ENCODE peak calls at places on chromosomes 13 and 19, in nine cellular contexts. One of them, this sample, is unnamed.

GRCh38 chr19:34990578-34991192 is 9.4 kb upstream of the GRAMD1A start:
- DNase-seq in bronchial epithelial cell: no peak
- DNase-seq in suprapubic skin: no peak
- DNase-seq in tibial nerve: no peak
- DNase-seq in transverse colon: no peak
- DNase-seq in A549: no peak
- DNase-seq in omental fat pad: no peak
- DNase-seq in pancreas: no peak
- DNase-seq in dorsolateral prefrontal cortex: no peak
- DNase-seq in this sample: no peak

GRCh38 chr19:57103573-57104277 is 16.1 kb upstream of the USP29 start:
- DNase-seq in A549: peak
- DNase-seq in omental fat pad: peak
- DNase-seq in tibial nerve: peak
- DNase-seq in dorsolateral prefrontal cortex: peak
- DNase-seq in bronchial epithelial cell: peak
- DNase-seq in pancreas: peak
- DNase-seq in suprapubic skin: no peak
- DNase-seq in transverse colon: peak
- DNase-seq in this sample: no peak

GRCh38 chr19:13083627-13084026 is 19.0 kb downstream of the LYL1 start:
- DNase-seq in dorsolateral prefrontal cortex: no peak
- DNase-seq in tibial nerve: no peak
- DNase-seq in pancreas: no peak
- DNase-seq in A549: no peak
- DNase-seq in transverse colon: no peak
- DNase-seq in omental fat pad: no peak
- DNase-seq in bronchial epithelial cell: no peak
- DNase-seq in suprapubic skin: no peak
- DNase-seq in this sample: no peak

GRCh38 chr19:54871713-54872112 is 2.3 kb upstream of the FCAR start:
- DNase-seq in suprapubic skin: no peak
- DNase-seq in omental fat pad: no peak
- DNase-seq in pancreas: no peak
- DNase-seq in A549: no peak
- DNase-seq in bronchial epithelial cell: no peak
- DNase-seq in tibial nerve: no peak
- DNase-seq in dorsolateral prefrontal cortex: no peak
- DNase-seq in transverse colon: no peak
- DNase-seq in this sample: no peak

GRCh38 chr19:55579766-55580621 is 654 bp downstream of the ZNF579 start:
- DNase-seq in suprapubic skin: no peak
- DNase-seq in bronchial epithelial cell: no peak
- DNase-seq in tibial nerve: no peak
- DNase-seq in pancreas: no peak
- DNase-seq in dorsolateral prefrontal cortex: no peak
- DNase-seq in A549: peak
- DNase-seq in omental fat pad: no peak
- DNase-seq in transverse colon: no peak
- DNase-seq in this sample: no peak

GRCh38 chr19:49988433-49988832 is 27.5 kb upstream of the SIGLEC11 start:
- DNase-seq in pancreas: no peak
- DNase-seq in omental fat pad: no peak
- DNase-seq in bronchial epithelial cell: peak
- DNase-seq in suprapubic skin: no peak
- DNase-seq in transverse colon: no peak
- DNase-seq in dorsolateral prefrontal cortex: no peak
- DNase-seq in A549: no peak
- DNase-seq in tibial nerve: no peak
- DNase-seq in this sample: no peak

GRCh38 chr13:109646423-109646822 is 140.0 kb downstream of the IRS2 start:
- DNase-seq in transverse colon: no peak
- DNase-seq in omental fat pad: no peak
- DNase-seq in bronchial epithelial cell: no peak
- DNase-seq in suprapubic skin: no peak
- DNase-seq in A549: no peak
- DNase-seq in dorsolateral prefrontal cortex: no peak
- DNase-seq in tibial nerve: no peak
- DNase-seq in pancreas: no peak
- DNase-seq in this sample: no peak

GRCh38 chr13:21638319-21639282 is 32.3 kb upstream of the FGF9 start:
- DNase-seq in transverse colon: peak
- DNase-seq in omental fat pad: no peak
- DNase-seq in suprapubic skin: no peak
- DNase-seq in A549: peak
- DNase-seq in bronchial epithelial cell: peak
- DNase-seq in pancreas: no peak
- DNase-seq in tibial nerve: no peak
- DNase-seq in dorsolateral prefrontal cortex: no peak
- DNase-seq in this sample: peak

GRCh38 chr19:46299004-46299509 is 2.2 kb downstream of the HIF3A start:
- DNase-seq in bronchial epithelial cell: peak
- DNase-seq in transverse colon: peak
- DNase-seq in pancreas: peak
- DNase-seq in A549: peak
- DNase-seq in dorsolateral prefrontal cortex: peak
- DNase-seq in tibial nerve: peak
- DNase-seq in suprapubic skin: peak
- DNase-seq in omental fat pad: peak
- DNase-seq in this sample: no peak

GRCh38 chr13:108346376-108346775 is 76.9 kb downstream of the TNFSF13B start:
- DNase-seq in dorsolateral prefrontal cortex: no peak
- DNase-seq in tibial nerve: no peak
- DNase-seq in transverse colon: no peak
- DNase-seq in suprapubic skin: no peak
- DNase-seq in bronchial epithelial cell: no peak
- DNase-seq in pancreas: no peak
- DNase-seq in omental fat pad: no peak
- DNase-seq in A549: no peak
- DNase-seq in this sample: no peak

GRCh38 chr13:52750713-52751112 is 11.1 kb upstream of the CNMD start:
- DNase-seq in pancreas: no peak
- DNase-seq in A549: no peak
- DNase-seq in transverse colon: no peak
- DNase-seq in omental fat pad: no peak
- DNase-seq in bronchial epithelial cell: no peak
- DNase-seq in suprapubic skin: no peak
- DNase-seq in dorsolateral prefrontal cortex: no peak
- DNase-seq in tibial nerve: no peak
- DNase-seq in this sample: no peak

GRCh38 chr19:48967346-48968178 is 2.5 kb downstream of the FTL start:
- DNase-seq in tibial nerve: no peak
- DNase-seq in suprapubic skin: no peak
- DNase-seq in pancreas: peak
- DNase-seq in omental fat pad: no peak
- DNase-seq in A549: peak
- DNase-seq in transverse colon: peak
- DNase-seq in bronchial epithelial cell: peak
- DNase-seq in dorsolateral prefrontal cortex: no peak
- DNase-seq in this sample: peak

GRCh38 chr19:33785795-33786194 is 10.9 kb upstream of the KCTD15 start:
- DNase-seq in omental fat pad: no peak
- DNase-seq in dorsolateral prefrontal cortex: no peak
- DNase-seq in suprapubic skin: no peak
- DNase-seq in pancreas: no peak
- DNase-seq in tibial nerve: no peak
- DNase-seq in bronchial epithelial cell: peak
- DNase-seq in A549: no peak
- DNase-seq in transverse colon: no peak
- DNase-seq in this sample: no peak

GRCh38 chr13:30052127-30052526 is 201.7 kb upstream of the UBL3 start:
- DNase-seq in tibial nerve: no peak
- DNase-seq in omental fat pad: no peak
- DNase-seq in A549: no peak
- DNase-seq in suprapubic skin: no peak
- DNase-seq in bronchial epithelial cell: no peak
- DNase-seq in transverse colon: no peak
- DNase-seq in pancreas: no peak
- DNase-seq in dorsolateral prefrontal cortex: no peak
- DNase-seq in this sample: no peak
- TF ChIP-seq CTCF in tibial nerve: no peak
- TF ChIP-seq CTCF in omental fat pad: no peak
- TF ChIP-seq CTCF in A549: no peak
- TF ChIP-seq CTCF in suprapubic skin: no peak
- TF ChIP-seq CTCF in bronchial epithelial cell: no peak
- TF ChIP-seq CTCF in transverse colon: no peak
- TF ChIP-seq CTCF in pancreas: no peak
- TF ChIP-seq CTCF in dorsolateral prefrontal cortex: no peak
- TF ChIP-seq CTCF in this sample: no peak

DNA sequence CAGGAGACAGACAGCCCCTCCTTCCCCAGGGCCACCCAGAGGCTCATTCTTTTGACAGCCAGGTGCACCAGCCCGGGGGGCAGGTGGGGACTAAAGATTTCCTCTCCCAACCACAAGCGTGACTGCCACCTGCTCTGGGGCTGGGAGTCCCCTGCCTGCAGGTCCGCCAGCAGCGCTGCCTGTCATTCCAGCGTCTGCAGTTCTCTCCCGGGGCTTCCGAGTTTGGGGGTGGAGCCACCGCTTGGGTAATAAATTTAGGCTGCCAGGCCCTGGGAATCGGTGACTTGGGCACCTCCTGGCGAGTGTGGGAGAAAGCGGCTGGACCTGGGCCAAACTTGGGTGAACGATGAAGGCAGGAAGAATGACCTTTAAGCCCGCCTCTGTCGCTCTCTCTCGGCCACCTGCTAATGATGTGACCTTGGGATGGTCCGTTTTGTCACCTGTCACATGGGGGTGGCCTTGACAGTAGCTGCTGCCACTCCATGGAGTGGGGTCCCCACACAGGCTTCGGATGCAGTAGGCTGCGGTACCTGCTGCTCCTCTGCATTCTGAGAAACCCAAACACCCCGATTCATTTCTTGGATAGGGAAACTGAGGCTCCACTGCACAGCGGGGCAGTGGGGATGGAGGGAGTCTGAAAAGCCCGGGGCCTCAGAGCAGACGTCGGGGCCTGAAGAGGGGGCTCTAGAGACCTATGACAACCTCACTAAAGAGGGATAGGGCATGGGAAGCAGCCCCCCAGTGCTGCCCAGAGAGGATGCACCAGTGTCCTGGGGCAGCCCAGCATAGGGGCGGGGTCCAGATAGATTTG is 12.8 kb downstream of the FUT6 start:
- DNase-seq in dorsolateral prefrontal cortex: no peak
- DNase-seq in bronchial epithelial cell: peak
- DNase-seq in tibial nerve: no peak
- DNase-seq in suprapubic skin: no peak
- DNase-seq in omental fat pad: no peak
- DNase-seq in A549: peak
- DNase-seq in pancreas: peak
- DNase-seq in transverse colon: peak
- DNase-seq in this sample: peak
- TF ChIP-seq CTCF in dorsolateral prefrontal cortex: no peak
- TF ChIP-seq CTCF in bronchial epithelial cell: peak
- TF ChIP-seq CTCF in tibial nerve: no peak
- TF ChIP-seq CTCF in suprapubic skin: no peak
- TF ChIP-seq CTCF in omental fat pad: no peak
- TF ChIP-seq CTCF in A549: no peak
- TF ChIP-seq CTCF in pancreas: no peak
- TF ChIP-seq CTCF in transverse colon: peak
- TF ChIP-seq CTCF in this sample: no peak

GRCh38 chr19:2254052-2254872 is 2.0 kb downstream of the JSRP1 start:
- DNase-seq in dorsolateral prefrontal cortex: no peak
- DNase-seq in A549: no peak
- DNase-seq in pancreas: no peak
- DNase-seq in transverse colon: no peak
- DNase-seq in suprapubic skin: no peak
- DNase-seq in bronchial epithelial cell: no peak
- DNase-seq in omental fat pad: no peak
- DNase-seq in tibial nerve: no peak
- DNase-seq in this sample: no peak
- TF ChIP-seq CTCF in dorsolateral prefrontal cortex: no peak
- TF ChIP-seq CTCF in A549: no peak
- TF ChIP-seq CTCF in pancreas: no peak
- TF ChIP-seq CTCF in transverse colon: no peak
- TF ChIP-seq CTCF in suprapubic skin: no peak
- TF ChIP-seq CTCF in bronchial epithelial cell: peak
- TF ChIP-seq CTCF in omental fat pad: no peak
- TF ChIP-seq CTCF in tibial nerve: no peak
- TF ChIP-seq CTCF in this sample: peak

GRCh38 chr19:39499082-39499642 is 415 bp downstream of the DLL3 start:
- DNase-seq in bronchial epithelial cell: no peak
- DNase-seq in omental fat pad: no peak
- DNase-seq in pancreas: no peak
- DNase-seq in dorsolateral prefrontal cortex: no peak
- DNase-seq in tibial nerve: no peak
- DNase-seq in suprapubic skin: no peak
- DNase-seq in A549: no peak
- DNase-seq in transverse colon: no peak
- DNase-seq in this sample: peak

GRCh38 chr19:39501340-39501739 is 2.6 kb downstream of the DLL3 start:
- DNase-seq in dorsolateral prefrontal cortex: no peak
- DNase-seq in omental fat pad: no peak
- DNase-seq in transverse colon: no peak
- DNase-seq in pancreas: no peak
- DNase-seq in A549: no peak
- DNase-seq in bronchial epithelial cell: no peak
- DNase-seq in tibial nerve: no peak
- DNase-seq in suprapubic skin: no peak
- DNase-seq in this sample: no peak

GRCh38 chr19:39499932-39500331 is 1.2 kb downstream of the DLL3 start:
- DNase-seq in pancreas: no peak
- DNase-seq in bronchial epithelial cell: no peak
- DNase-seq in tibial nerve: no peak
- DNase-seq in dorsolateral prefrontal cortex: no peak
- DNase-seq in transverse colon: no peak
- DNase-seq in omental fat pad: no peak
- DNase-seq in suprapubic skin: no peak
- DNase-seq in A549: no peak
- DNase-seq in this sample: no peak

GRCh38 chr19:39500543-39500942 is 1.8 kb downstream of the DLL3 start:
- DNase-seq in transverse colon: no peak
- DNase-seq in suprapubic skin: no peak
- DNase-seq in bronchial epithelial cell: no peak
- DNase-seq in omental fat pad: no peak
- DNase-seq in tibial nerve: no peak
- DNase-seq in A549: no peak
- DNase-seq in pancreas: no peak
- DNase-seq in dorsolateral prefrontal cortex: no peak
- DNase-seq in this sample: no peak

DNA sequence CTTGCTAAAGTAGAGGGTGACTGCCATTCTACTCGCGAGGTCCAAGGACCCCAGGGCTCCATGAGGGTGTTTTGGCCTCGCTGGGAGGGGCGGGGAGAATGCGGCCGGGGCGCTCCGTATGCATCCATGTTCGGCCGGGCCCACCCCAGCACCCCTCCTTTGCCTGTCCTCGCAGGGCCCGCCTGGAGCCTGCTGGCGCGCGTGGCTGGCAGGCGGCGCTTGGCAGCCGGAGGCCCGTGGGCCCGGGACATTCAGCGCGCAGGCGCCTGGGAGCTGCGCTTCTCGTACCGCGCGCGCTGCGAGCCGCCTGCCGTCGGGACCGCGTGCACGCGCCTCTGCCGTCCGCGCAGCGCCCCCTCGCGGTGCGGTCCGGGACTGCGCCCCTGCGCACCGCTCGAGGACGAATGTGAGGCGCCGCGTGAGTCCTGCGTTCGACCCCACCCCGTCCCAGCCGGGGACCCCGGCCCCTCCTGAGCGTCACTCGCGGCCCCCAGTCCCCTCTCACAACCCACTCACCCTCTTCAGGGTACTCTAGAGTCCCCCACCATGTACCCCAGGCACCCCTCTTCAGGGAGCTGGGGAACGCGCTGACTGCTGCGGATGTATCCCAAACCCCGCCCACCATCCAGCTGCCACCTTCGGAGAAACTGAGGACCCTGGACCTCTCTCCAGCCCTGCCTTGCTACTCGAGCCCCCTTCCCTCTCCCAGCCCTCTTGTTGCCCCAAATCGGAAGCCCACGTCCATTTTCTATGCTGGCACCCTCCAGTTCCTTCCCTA is 4.1 kb downstream of the DLL3 start:
- DNase-seq in dorsolateral prefrontal cortex: peak
- DNase-seq in pancreas: no peak
- DNase-seq in omental fat pad: no peak
- DNase-seq in A549: peak
- DNase-seq in suprapubic skin: no peak
- DNase-seq in tibial nerve: no peak
- DNase-seq in bronchial epithelial cell: peak
- DNase-seq in transverse colon: peak
- DNase-seq in this sample: peak
- TF ChIP-seq CTCF in dorsolateral prefrontal cortex: peak
- TF ChIP-seq CTCF in pancreas: peak
- TF ChIP-seq CTCF in omental fat pad: peak
- TF ChIP-seq CTCF in A549: peak
- TF ChIP-seq CTCF in suprapubic skin: peak
- TF ChIP-seq CTCF in tibial nerve: peak
- TF ChIP-seq CTCF in bronchial epithelial cell: peak
- TF ChIP-seq CTCF in transverse colon: peak
- TF ChIP-seq CTCF in this sample: peak

This sample was measured in Caco-2.